ENCODE peak calls at places on chromosomes 16 and 17, in six cellular contexts. R is osteoblast, T is dorsolateral prefrontal cortex, J is HL-60, M is SJSA1, C is heart left ventricle. P is an unnamed sample.

GRCh38 chr17:27569257-27569722 is 61.7 kb upstream of the LGALS9 start:
- DNase-seq in T (no peak), J (peak; percentile 49), C (no peak), M (no peak), R (peak; percentile 78), P (no peak)

GRCh38 chr17:80722656-80723055 is 178.0 kb downstream of the RPTOR start:
- DNase-seq in T (no peak), M (peak; percentile 16), J (no peak), C (no peak), R (no peak), P (no peak)

GRCh38 chr16:74586948-74587347 is 20.0 kb downstream of the GLG1 start:
- DNase-seq in R (no peak), M (no peak), J (no peak), T (no peak), C (no peak), P (no peak)

GRCh38 chr17:3197219-3197618 is at the start of gene OR1A2:
- DNase-seq in R (no peak), T (no peak), M (no peak), J (no peak), C (no peak), P (no peak)

GRCh38 chr17:40602445-40603443 is 37.5 kb upstream of the CCR7 start:
- DNase-seq in C (no peak), M (no peak), T (no peak), J (no peak), R (no peak), P (peak; percentile 84)

GRCh38 chr16:1538804-1539520 is 5.5 kb downstream of the TMEM204 start:
- DNase-seq in M (no peak), J (no peak), R (peak; percentile 85), C (peak; percentile 64), T (no peak), P (no peak)

GRCh38 chr16:67514382-67514828 is 14.2 kb upstream of the RIPOR1 start:
- DNase-seq in R (peak; percentile 87), C (peak; percentile 83), M (peak; percentile 72), T (peak; percentile 64), J (peak; percentile 83), P (peak; percentile 95)

GRCh38 chr16:3022208-3022696 is 1.5 kb downstream of the HCFC1R1 start:
- DNase-seq in J (no peak), M (peak; percentile 97), R (peak; percentile 98), T (peak; percentile 91), C (peak; percentile 92), P (peak; percentile 97)

GRCh38 chr16:47461598-47462266 is 601 bp downstream of the PHKB start:
- DNase-seq in M (no peak), J (peak; percentile 53), T (no peak), R (peak; percentile 84), C (no peak), P (no peak)

GRCh38 chr17:1904273-1905052 is 74.7 kb downstream of the RPA1 start:
- DNase-seq in T (no peak), J (no peak), C (no peak), M (no peak), R (peak; percentile 50), P (no peak)

GRCh38 chr16:53784312-53784711 is 80.4 kb downstream of the FTO start:
- DNase-seq in C (no peak), J (no peak), M (no peak), R (no peak), T (no peak), P (no peak)

GRCh38 chr17:81840826-81841778 is 6.3 kb upstream of the PPP1R27 start:
- DNase-seq in T (no peak), J (peak; percentile 87), R (no peak), M (peak; percentile 55), C (no peak), P (no peak)

GRCh38 chr16:30875881-30876791 is 17.7 kb downstream of the BCL7C start:
- DNase-seq in J (no peak), R (peak; percentile 86), M (no peak), C (no peak), T (no peak), P (no peak)

GRCh38 chr16:51095114-51095872 is 55.8 kb downstream of the SALL1 start:
- DNase-seq in M (no peak), C (no peak), T (no peak), R (no peak), J (no peak), P (no peak)

GRCh38 chr17:77374170-77374936 is 233.6 kb downstream of the SEC14L1 start:
- DNase-seq in C (peak; percentile 91), T (peak; percentile 79), J (no peak), R (peak; percentile 99), M (no peak), P (peak; percentile 96)

GRCh38 chr16:64211306-64211705 is 910.6 kb downstream of the CDH11 start:
- DNase-seq in C (no peak), R (peak; percentile 22), T (no peak), M (no peak), J (no peak), P (no peak)

GRCh38 chr17:58303981-58304734 is 23.4 kb upstream of the MPO start:
- DNase-seq in R (peak; percentile 96), J (no peak), C (no peak), T (no peak), M (peak; percentile 67), P (peak; percentile 86)

GRCh38 chr17:67520282-67520906 is 143.3 kb downstream of the PITPNC1 start:
- DNase-seq in T (no peak), R (peak; percentile 32), M (no peak), C (no peak), J (peak; percentile 39), P (no peak)

GRCh38 chr16:29192329-29193247 is 207.7 kb downstream of the LAT start:
- DNase-seq in J (no peak), T (no peak), M (peak; percentile 38), R (no peak), C (peak; percentile 46), P (no peak)

GRCh38 chr17:40430272-40431230 is 12.7 kb upstream of the IGFBP4 start:
- DNase-seq in C (no peak), M (no peak), J (no peak), T (no peak), R (no peak), P (no peak)

GRCh38 chr17:44752953-44753861 is 5.6 kb upstream of the ADAM11 start:
- DNase-seq in J (no peak), M (no peak), T (no peak), C (no peak), R (peak; percentile 62), P (no peak)

GRCh38 chr17:44751331-44751730 is 7.5 kb upstream of the ADAM11 start:
- DNase-seq in C (no peak), T (no peak), M (no peak), R (peak; percentile 76), J (no peak), P (no peak)

GRCh38 chr17:44747566-44747965 is 11.2 kb upstream of the ADAM11 start:
- DNase-seq in C (no peak), J (no peak), T (no peak), R (peak; percentile 42), M (no peak), P (no peak)

GRCh38 chr17:44751806-44752205 is 7.0 kb upstream of the ADAM11 start:
- DNase-seq in M (no peak), J (no peak), C (no peak), T (no peak), R (no peak), P (no peak)

DNA sequence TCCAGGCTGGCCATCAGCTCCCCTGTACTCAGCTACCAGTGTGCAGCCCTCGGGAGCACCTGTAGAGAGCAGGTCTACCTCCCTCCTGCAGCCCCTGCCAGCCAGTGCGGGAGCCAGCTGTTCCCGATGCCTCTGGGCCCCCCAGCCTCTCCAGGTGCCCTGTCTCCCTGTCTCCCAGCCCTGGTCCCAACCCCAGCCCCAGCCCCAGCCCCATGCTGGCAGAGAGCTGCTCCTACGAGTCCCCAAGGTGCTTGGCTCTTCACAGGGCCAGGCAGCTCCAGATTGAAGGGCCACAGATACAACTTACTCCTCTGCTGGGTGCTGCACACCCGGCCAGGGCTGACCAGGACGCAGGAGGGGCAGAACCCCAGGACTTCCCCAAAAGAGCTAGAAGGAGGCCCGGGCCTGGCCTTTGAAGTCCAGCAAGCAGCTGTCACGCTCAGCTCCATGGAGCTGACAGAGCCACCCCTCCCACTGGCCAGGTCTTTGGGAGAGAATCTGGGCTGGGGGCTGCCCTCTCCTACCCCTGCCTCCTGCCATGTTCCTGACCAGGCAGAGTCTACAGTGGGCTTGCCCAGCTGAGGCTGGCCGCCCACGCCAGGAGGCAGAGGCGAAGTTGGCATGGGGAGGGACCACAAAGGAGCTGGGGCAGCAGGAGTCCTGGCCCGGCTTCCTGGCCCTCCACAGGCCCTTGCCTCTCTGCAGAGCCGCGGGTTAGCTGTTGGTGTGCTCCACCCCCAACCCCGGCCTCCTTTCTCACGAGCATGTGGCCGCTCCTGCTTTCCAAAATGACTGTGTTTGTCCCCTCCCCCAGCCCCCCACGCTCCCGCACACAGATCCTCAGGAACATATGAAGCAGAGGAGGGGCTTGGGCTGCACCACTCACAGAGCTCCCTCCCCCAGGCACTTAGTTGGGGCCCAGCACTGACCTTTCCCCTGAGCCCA is 9.4 kb upstream of the ADAM11 start:
- DNase-seq in J (no peak), C (no peak), R (no peak), T (peak; percentile 79), M (no peak), P (no peak)
- H3K4me3 ChIP-seq in J (no peak overlapping the region), C (peak overlapping the region; percentile 28), R (no peak overlapping the region), T (no peak overlapping the region), M (no peak overlapping the region), P (peak overlapping the region; percentile 4)

GRCh38 chr17:61833536-61834203 is 29.7 kb downstream of the BRIP1 start:
- DNase-seq in T (no peak), C (no peak), R (no peak), M (no peak), J (no peak), P (no peak)
- H3K4me3 ChIP-seq in T (no peak overlapping the region), C (no peak overlapping the region), R (no peak overlapping the region), M (no peak overlapping the region), J (no peak overlapping the region), P (no peak overlapping the region)

GRCh38 chr17:50766222-50767023 is 895 bp downstream of the ANKRD40CL start:
- DNase-seq in R (no peak), T (no peak), M (peak; percentile 40), J (no peak), C (no peak), P (peak; percentile 47)

GRCh38 chr17:50764860-50765259 is 2.5 kb downstream of the ANKRD40CL start:
- DNase-seq in C (no peak), J (no peak), R (no peak), M (peak; percentile 25), T (no peak), P (peak; percentile 89)

GRCh38 chr17:50767030-50767429 is 288 bp downstream of the ANKRD40CL start:
- DNase-seq in J (no peak), C (no peak), M (peak; percentile 40), R (no peak), T (no peak), P (peak; percentile 72)

GRCh38 chr17:50763716-50764450 is 3.4 kb downstream of the ANKRD40CL start:
- DNase-seq in R (no peak), M (no peak), C (no peak), J (no peak), T (no peak), P (peak; percentile 34)

GRCh38 chr17:50765454-50766221 is 1.7 kb downstream of the ANKRD40CL start:
- DNase-seq in T (no peak), J (no peak), C (no peak), R (no peak), M (peak; percentile 36), P (peak; percentile 91)
- H3K4me3 ChIP-seq in T (no peak overlapping the region), J (no peak overlapping the region), C (no peak overlapping the region), R (no peak overlapping the region), M (no peak overlapping the region), P (no peak overlapping the region)

DNA sequence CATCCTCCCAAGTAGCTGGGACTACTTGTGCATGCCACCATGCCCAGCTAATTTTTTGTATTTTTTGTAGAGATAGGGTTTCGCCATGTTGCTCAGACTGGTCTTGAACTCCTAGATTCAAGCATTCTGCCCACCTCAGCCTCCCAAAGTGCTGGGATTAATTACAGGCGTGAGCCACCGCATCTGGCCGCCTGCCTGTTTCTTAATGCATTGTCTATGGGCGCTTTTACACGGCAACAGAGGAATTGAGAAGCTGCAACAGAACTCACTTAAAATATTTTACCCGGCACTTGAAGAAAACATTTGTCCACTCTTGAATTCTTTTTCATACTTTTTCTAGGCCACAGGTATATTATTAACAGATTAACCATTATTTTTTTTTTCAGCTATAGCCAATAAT is 9.0 kb upstream of the CEP20 start:
- DNase-seq in J (no peak), T (no peak), C (no peak), M (no peak), R (no peak), P (no peak)
- H3K4me3 ChIP-seq in J (no peak overlapping the region), T (no peak overlapping the region), C (no peak overlapping the region), M (no peak overlapping the region), R (no peak overlapping the region), P (no peak overlapping the region)